ENCODE peak calls at places on chromosomes 3 and 15, in four cellular contexts. One of them, this sample, is unnamed.

GRCh38 chr3:45224824-45225464 is 1.1 kb downstream of the TMEM158 start:
- DNase-seq in H1: peak
- DNase-seq in IMR-90: peak
- DNase-seq in mesendoderm: peak
- DNase-seq in this sample: peak

GRCh38 chr15:60585743-60586708 is 107.1 kb upstream of the ICE2 start:
- DNase-seq in IMR-90: peak
- DNase-seq in H1: no peak
- DNase-seq in mesendoderm: peak
- DNase-seq in this sample: no peak

GRCh38 chr3:165549665-165550064 is 287.6 kb downstream of the BCHE start:
- DNase-seq in H1: no peak
- DNase-seq in IMR-90: no peak
- DNase-seq in mesendoderm: no peak
- DNase-seq in this sample: peak

GRCh38 chr3:195844671-195845218 is 33.0 kb upstream of the MUC4 start:
- DNase-seq in H1: no peak
- DNase-seq in mesendoderm: no peak
- DNase-seq in IMR-90: no peak
- DNase-seq in this sample: no peak

GRCh38 chr15:68383161-68384074 is 48.5 kb downstream of the ITGA11 start:
- DNase-seq in mesendoderm: peak
- DNase-seq in IMR-90: peak
- DNase-seq in H1: peak
- DNase-seq in this sample: peak

GRCh38 chr15:49187537-49188245 is 17.6 kb downstream of the GALK2 start:
- DNase-seq in mesendoderm: no peak
- DNase-seq in H1: no peak
- DNase-seq in IMR-90: peak
- DNase-seq in this sample: no peak

GRCh38 chr15:64622410-64623260 is 152.8 kb downstream of the RBPMS2 start:
- DNase-seq in mesendoderm: no peak
- DNase-seq in H1: no peak
- DNase-seq in IMR-90: no peak
- DNase-seq in this sample: no peak

GRCh38 chr15:68252925-68253534 is 23.5 kb upstream of the CLN6 start:
- DNase-seq in H1: no peak
- DNase-seq in mesendoderm: peak
- DNase-seq in IMR-90: peak
- DNase-seq in this sample: no peak

GRCh38 chr3:184894051-184894450 is 82.1 kb downstream of the VPS8 start:
- DNase-seq in mesendoderm: no peak
- DNase-seq in IMR-90: no peak
- DNase-seq in H1: no peak
- DNase-seq in this sample: no peak

GRCh38 chr3:109923431-109923830 is 586.1 kb upstream of the DPPA4 start:
- DNase-seq in IMR-90: no peak
- DNase-seq in H1: no peak
- DNase-seq in mesendoderm: no peak
- DNase-seq in this sample: no peak

GRCh38 chr15:77025941-77026411 is 31.1 kb downstream of the PSTPIP1 start:
- DNase-seq in IMR-90: no peak
- DNase-seq in mesendoderm: no peak
- DNase-seq in H1: peak
- DNase-seq in this sample: peak

GRCh38 chr3:4908066-4908768 is 71.0 kb upstream of the BHLHE40 start:
- DNase-seq in mesendoderm: no peak
- DNase-seq in IMR-90: no peak
- DNase-seq in H1: no peak
- DNase-seq in this sample: no peak

DNA sequence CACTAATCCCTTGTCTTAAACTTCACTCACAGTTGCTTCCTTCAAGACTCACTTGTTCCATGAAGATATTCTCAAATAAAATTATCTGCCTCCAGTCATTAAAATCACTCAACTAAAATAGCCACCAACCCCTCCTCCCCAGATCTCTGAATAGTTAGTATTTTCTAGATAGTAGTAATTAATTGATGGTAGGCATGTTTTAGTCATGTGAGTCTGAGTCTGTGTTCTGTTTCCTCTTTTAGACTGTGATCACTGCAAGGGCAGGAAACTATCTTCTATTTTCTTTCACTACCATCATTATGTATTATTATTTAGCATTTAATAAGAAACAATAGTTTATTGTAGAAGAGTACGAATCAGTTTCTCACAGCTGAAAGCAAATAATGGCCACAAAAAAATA is 1080.5 kb downstream of the IGSF11 start:
- DNase-seq in mesendoderm: no peak
- DNase-seq in IMR-90: no peak
- DNase-seq in H1: no peak
- DNase-seq in this sample: no peak
- H4K5ac ChIP-seq in mesendoderm: no peak
- H4K5ac ChIP-seq in IMR-90: no peak
- H4K5ac ChIP-seq in H1: no peak
- H4K5ac ChIP-seq in this sample: no peak

GRCh38 chr15:85780586-85780985 is 14.1 kb downstream of the KLHL25 start:
- DNase-seq in IMR-90: no peak
- DNase-seq in mesendoderm: no peak
- DNase-seq in H1: no peak
- DNase-seq in this sample: no peak

GRCh38 chr15:85778107-85778776 is 16.5 kb downstream of the KLHL25 start:
- DNase-seq in mesendoderm: no peak
- DNase-seq in IMR-90: no peak
- DNase-seq in H1: no peak
- DNase-seq in this sample: no peak

GRCh38 chr15:85781099-85781498 is 13.6 kb downstream of the KLHL25 start:
- DNase-seq in mesendoderm: no peak
- DNase-seq in H1: no peak
- DNase-seq in IMR-90: no peak
- DNase-seq in this sample: no peak

GRCh38 chr15:85785887-85786777 is 8.6 kb downstream of the KLHL25 start:
- DNase-seq in mesendoderm: peak
- DNase-seq in IMR-90: peak
- DNase-seq in H1: no peak
- DNase-seq in this sample: no peak

DNA sequence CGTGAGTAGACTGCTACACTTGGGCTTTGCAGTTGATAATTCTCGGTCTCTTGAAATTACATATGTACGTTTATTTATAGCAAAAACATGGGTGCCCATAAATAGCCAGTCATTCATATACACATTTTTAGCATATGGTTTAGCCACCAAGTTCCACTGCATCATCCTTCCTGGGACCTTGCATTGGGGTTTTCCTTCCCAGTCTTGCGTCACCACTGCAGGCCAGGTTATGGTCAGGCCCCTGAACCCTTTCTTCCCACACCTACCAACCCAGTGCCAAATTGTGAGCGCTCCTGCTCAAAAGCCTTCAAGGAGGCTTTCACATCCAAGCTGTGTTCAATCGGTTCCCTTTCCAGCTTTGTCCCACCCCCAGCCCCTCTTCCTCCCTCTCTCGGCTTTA is 12.6 kb downstream of the KLHL25 start:
- DNase-seq in IMR-90: peak
- DNase-seq in H1: no peak
- DNase-seq in mesendoderm: no peak
- DNase-seq in this sample: no peak
- H4K5ac ChIP-seq in IMR-90: no peak
- H4K5ac ChIP-seq in H1: no peak
- H4K5ac ChIP-seq in mesendoderm: no peak
- H4K5ac ChIP-seq in this sample: no peak

GRCh38 chr3:31779514-31779913 is 201.5 kb downstream of the OSBPL10 start:
- DNase-seq in H1: no peak
- DNase-seq in IMR-90: no peak
- DNase-seq in mesendoderm: no peak
- DNase-seq in this sample: no peak
- H4K5ac ChIP-seq in H1: no peak
- H4K5ac ChIP-seq in IMR-90: no peak
- H4K5ac ChIP-seq in mesendoderm: no peak
- H4K5ac ChIP-seq in this sample: no peak

DNA sequence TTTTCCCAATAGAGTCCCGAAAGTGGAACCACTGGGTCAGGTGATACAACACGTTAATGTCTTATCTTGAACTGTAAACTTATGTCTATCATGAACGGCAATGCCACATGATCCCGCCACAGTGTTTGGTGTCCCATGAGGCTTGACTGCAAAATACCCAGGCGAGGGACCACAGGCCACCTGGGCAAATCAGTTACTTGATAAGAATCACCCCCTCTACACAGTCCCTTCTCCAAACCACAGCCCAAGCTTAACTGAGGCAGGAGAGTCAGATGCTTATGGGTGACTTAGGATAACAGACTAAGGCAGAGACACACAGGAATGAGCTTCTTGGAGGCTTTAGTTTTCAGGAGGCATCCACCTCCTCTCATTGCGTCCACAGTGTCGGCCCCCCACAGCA is 42.9 kb upstream of the SNRPA1 start:
- DNase-seq in mesendoderm: no peak
- DNase-seq in H1: no peak
- DNase-seq in IMR-90: no peak
- DNase-seq in this sample: no peak
- H4K5ac ChIP-seq in mesendoderm: no peak
- H4K5ac ChIP-seq in H1: no peak
- H4K5ac ChIP-seq in IMR-90: no peak
- H4K5ac ChIP-seq in this sample: no peak

GRCh38 chr3:191460360-191460759 is 603 bp upstream of the PYDC2 start:
- DNase-seq in IMR-90: no peak
- DNase-seq in mesendoderm: no peak
- DNase-seq in H1: no peak
- DNase-seq in this sample: no peak
- H4K5ac ChIP-seq in IMR-90: no peak
- H4K5ac ChIP-seq in mesendoderm: no peak
- H4K5ac ChIP-seq in H1: no peak
- H4K5ac ChIP-seq in this sample: no peak

DNA sequence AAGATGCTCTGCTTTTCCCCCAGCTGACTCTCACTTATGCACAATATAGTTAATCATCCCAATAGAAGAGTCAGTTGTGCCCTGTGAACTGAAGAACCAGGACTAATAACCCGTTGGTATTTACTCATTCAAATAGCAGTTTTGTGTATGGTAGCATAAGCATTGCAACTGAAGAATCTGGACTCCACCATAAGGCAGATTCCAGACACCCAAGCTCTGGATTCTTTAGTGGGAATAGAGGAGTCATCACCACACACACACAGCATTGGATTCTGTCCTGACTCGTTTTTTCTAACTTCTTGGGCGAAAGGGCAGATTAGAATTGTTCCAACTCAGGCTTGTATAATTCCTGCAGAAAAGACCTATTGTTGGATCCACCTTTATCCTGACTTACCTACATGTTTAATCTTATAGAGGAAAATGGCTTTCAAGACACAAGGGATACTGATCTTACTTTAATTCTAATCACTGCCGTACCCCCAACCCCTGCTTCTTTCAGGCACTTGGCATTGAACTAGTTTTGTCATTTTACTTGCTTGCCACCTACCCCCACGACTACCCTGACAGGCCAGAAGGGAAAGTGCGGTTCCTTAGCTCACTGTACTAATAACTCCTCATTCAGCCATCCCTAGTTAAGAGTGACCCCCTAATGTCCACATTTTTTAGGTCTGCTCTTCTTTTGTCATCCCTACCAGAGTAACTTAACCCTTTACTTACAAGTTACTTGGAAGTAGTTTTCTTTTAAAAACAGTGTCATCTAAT is 42.2 kb downstream of the NKIRAS1 start:
- DNase-seq in mesendoderm: no peak
- DNase-seq in IMR-90: peak
- DNase-seq in H1: no peak
- DNase-seq in this sample: no peak
- H4K5ac ChIP-seq in mesendoderm: no peak
- H4K5ac ChIP-seq in IMR-90: peak
- H4K5ac ChIP-seq in H1: no peak
- H4K5ac ChIP-seq in this sample: no peak

GRCh38 chr15:92495468-92495867 is 101.8 kb downstream of the ST8SIA2 start:
- DNase-seq in H1: peak
- DNase-seq in mesendoderm: no peak
- DNase-seq in IMR-90: no peak
- DNase-seq in this sample: no peak

GRCh38 chr15:92492556-92492955 is 98.9 kb downstream of the ST8SIA2 start:
- DNase-seq in IMR-90: no peak
- DNase-seq in mesendoderm: no peak
- DNase-seq in H1: no peak
- DNase-seq in this sample: no peak

GRCh38 chr15:92500023-92500630 is 106.4 kb downstream of the ST8SIA2 start:
- DNase-seq in mesendoderm: peak
- DNase-seq in IMR-90: no peak
- DNase-seq in H1: peak
- DNase-seq in this sample: no peak

GRCh38 chr15:92494791-92495190 is 101.1 kb downstream of the ST8SIA2 start:
- DNase-seq in IMR-90: no peak
- DNase-seq in mesendoderm: no peak
- DNase-seq in H1: peak
- DNase-seq in this sample: no peak
- H4K5ac ChIP-seq in IMR-90: no peak
- H4K5ac ChIP-seq in mesendoderm: no peak
- H4K5ac ChIP-seq in H1: no peak
- H4K5ac ChIP-seq in this sample: no peak

GRCh38 chr3:128572013-128572412 is 78.6 kb downstream of the RPN1 start:
- DNase-seq in IMR-90: no peak
- DNase-seq in mesendoderm: peak
- DNase-seq in H1: no peak
- DNase-seq in this sample: no peak

GRCh38 chr3:128567141-128567540 is 74.1 kb upstream of the GATA2 start:
- DNase-seq in mesendoderm: no peak
- DNase-seq in H1: no peak
- DNase-seq in IMR-90: no peak
- DNase-seq in this sample: no peak

GRCh38 chr3:128568602-128569490 is 75.8 kb upstream of the GATA2 start:
- DNase-seq in IMR-90: no peak
- DNase-seq in mesendoderm: peak
- DNase-seq in H1: peak
- DNase-seq in this sample: no peak

GRCh38 chr3:128569756-128570155 is 76.8 kb upstream of the GATA2 start:
- DNase-seq in mesendoderm: peak
- DNase-seq in H1: no peak
- DNase-seq in IMR-90: no peak
- DNase-seq in this sample: no peak

GRCh38 chr3:128567705-128568356 is 74.8 kb upstream of the GATA2 start:
- DNase-seq in mesendoderm: peak
- DNase-seq in IMR-90: no peak
- DNase-seq in H1: no peak
- DNase-seq in this sample: no peak
- H4K5ac ChIP-seq in mesendoderm: no peak
- H4K5ac ChIP-seq in IMR-90: no peak
- H4K5ac ChIP-seq in H1: no peak
- H4K5ac ChIP-seq in this sample: peak

GRCh38 chr3:55077726-55078125 is 149.9 kb upstream of the LRTM1 start:
- DNase-seq in mesendoderm: peak
- DNase-seq in H1: no peak
- DNase-seq in IMR-90: no peak
- DNase-seq in this sample: no peak
- H4K5ac ChIP-seq in mesendoderm: no peak
- H4K5ac ChIP-seq in H1: no peak
- H4K5ac ChIP-seq in IMR-90: no peak
- H4K5ac ChIP-seq in this sample: no peak